ENCODE peak calls at places on chromosomes 2 and 18, in ten cellular contexts. T is NCI-H1417; Z is activated CD8-positive, alpha-beta memory T cell treated with anti-CD3 and anti-CD28 coated beads, Interleukin-2, amount 50 U/mL, for 48 hours; X is progenitor cell of endocrine pancreas; G is GM20000; H is stimulated activated CD4-positive, alpha-beta T cell treated with anti-CD3 and anti-CD28 coated beads, TNF-alpha, amount 100 ng/mL, for 48 hours; V is DMS53; D is sciatic nerve; N is AG04449; K is hepatic stellate cell. S is an unnamed sample.

GRCh38 chr2:127208313-127208712 is 11.8 kb downstream of the CYP27C1 start:
- DNase-seq in H (no peak), V (peak), T (peak), D (no peak), K (no peak), X (no peak), G (no peak), Z (no peak), N (no peak), S (no peak)

GRCh38 chr2:71333619-71334018 is 2.0 kb downstream of the ZNF638 start:
- DNase-seq in K (no peak), V (no peak), H (no peak), G (no peak), N (no peak), Z (no peak), D (no peak), X (no peak), T (no peak), S (no peak)

GRCh38 chr2:119253114-119253702 is 29.6 kb downstream of the STEAP3 start:
- DNase-seq in T (no peak), K (no peak), D (no peak), X (no peak), V (no peak), N (no peak), G (no peak), Z (peak), H (no peak), S (no peak)

GRCh38 chr2:14828223-14828622 is 195.7 kb downstream of the LRATD1 start:
- DNase-seq in N (no peak), V (peak), T (no peak), H (no peak), Z (no peak), K (no peak), X (no peak), G (no peak), D (no peak), S (no peak)

GRCh38 chr2:46187112-46187618 is 110.0 kb upstream of the EPAS1 start:
- DNase-seq in K (peak), Z (peak), G (peak), T (no peak), N (no peak), H (peak), X (no peak), D (no peak), V (peak), S (peak)

GRCh38 chr2:204072443-204073324 is 136.1 kb downstream of the ICOS start:
- DNase-seq in H (peak), Z (peak), G (peak), K (no peak), T (peak), X (peak), N (no peak), V (peak), D (no peak), S (no peak)

GRCh38 chr2:216584112-216584511 is 49.1 kb upstream of the IGFBP2 start:
- DNase-seq in N (no peak), H (no peak), K (no peak), G (no peak), V (no peak), T (no peak), Z (no peak), X (no peak), D (no peak), S (no peak)

GRCh38 chr2:96324716-96325037 is 440 bp upstream of the ITPRIPL1 start:
- DNase-seq in X (no peak), T (no peak), V (no peak), N (no peak), Z (no peak), G (peak), D (no peak), H (peak), K (no peak), S (no peak)

GRCh38 chr2:186695081-186695756 is 1.4 kb downstream of the FAM171B start:
- DNase-seq in K (peak), N (no peak), G (peak), T (no peak), V (peak), D (no peak), H (no peak), Z (no peak), X (no peak), S (no peak)

GRCh38 chr2:88003074-88003755 is 13.1 kb downstream of the RNU2-63P start:
- DNase-seq in Z (no peak), H (no peak), G (no peak), X (no peak), K (no peak), T (no peak), V (no peak), N (no peak), D (no peak), S (no peak)

GRCh38 chr2:212711851-212712250 is 173.2 kb upstream of the ERBB4 start:
- DNase-seq in X (no peak), H (no peak), N (peak), G (no peak), T (no peak), Z (no peak), V (no peak), D (no peak), K (peak), S (no peak)

GRCh38 chr2:175836361-175836760 is 165.7 kb downstream of the LNPK start:
- DNase-seq in Z (no peak), H (no peak), X (no peak), D (no peak), T (no peak), G (no peak), V (no peak), K (no peak), N (no peak), S (no peak)

GRCh38 chr2:8364668-8365067 is 317.2 kb upstream of the ID2 start:
- DNase-seq in H (no peak), X (no peak), N (no peak), G (no peak), D (no peak), V (peak), T (no peak), K (no peak), Z (no peak), S (no peak)

GRCh38 chr2:118987886-118988285 is 45.9 kb downstream of the MARCO start:
- DNase-seq in D (no peak), V (no peak), T (no peak), X (no peak), N (no peak), Z (peak), H (no peak), K (no peak), G (no peak), S (no peak)

GRCh38 chr2:205712508-205712907 is 30.2 kb downstream of the NRP2 start:
- DNase-seq in X (no peak), N (peak), H (no peak), K (no peak), Z (no peak), T (no peak), G (no peak), V (peak), D (no peak), S (no peak)

GRCh38 chr2:112839407-112840067 is 3.0 kb upstream of the IL1B start:
- DNase-seq in K (no peak), Z (no peak), D (no peak), G (no peak), X (no peak), T (no peak), H (no peak), N (no peak), V (no peak), S (no peak)

GRCh38 chr2:136179602-136179975 is 61.6 kb upstream of the CXCR4 start:
- DNase-seq in G (no peak), T (no peak), Z (no peak), H (no peak), N (no peak), K (no peak), D (no peak), X (no peak), V (no peak), S (no peak)

GRCh38 chr18:10559566-10560456 is 34.0 kb downstream of the NAPG start:
- DNase-seq in D (peak), Z (peak), N (no peak), V (peak), G (peak), H (no peak), T (no peak), X (no peak), K (no peak), S (no peak)

GRCh38 chr2:26772064-26773001 is 8.2 kb downstream of the SLC35F6 start:
- DNase-seq in Z (no peak), G (no peak), T (no peak), D (peak), H (no peak), K (no peak), N (no peak), V (no peak), X (no peak), S (peak)

GRCh38 chr2:23553561-23553960 is 168.6 kb downstream of the KLHL29 start:
- DNase-seq in V (no peak), N (no peak), G (no peak), T (no peak), K (no peak), D (no peak), Z (no peak), X (no peak), H (no peak), S (no peak)

GRCh38 chr2:175180701-175181103 is 808 bp downstream of the ATP5MC3 start:
- DNase-seq in G (peak), H (peak), Z (peak), N (no peak), K (peak), V (peak), X (no peak), T (no peak), D (peak), S (peak)

GRCh38 chr2:152497481-152498052 is 162.6 kb downstream of the FMNL2 start:
- DNase-seq in G (peak), X (no peak), V (no peak), H (no peak), T (no peak), K (no peak), Z (no peak), N (no peak), D (no peak), S (no peak)

GRCh38 chr2:20728114-20728758 is 61.3 kb downstream of the GDF7 start:
- DNase-seq in X (no peak), D (no peak), G (no peak), N (no peak), T (no peak), H (no peak), K (no peak), Z (no peak), V (no peak), S (no peak)

GRCh38 chr2:160482673-160483072 is 10.9 kb downstream of the RBMS1 start:
- DNase-seq in K (no peak), V (no peak), Z (no peak), H (no peak), G (no peak), X (no peak), D (no peak), T (no peak), N (no peak), S (no peak)

GRCh38 chr2:197011033-197011432 is 84.5 kb upstream of the PGAP1 start:
- DNase-seq in D (no peak), Z (no peak), T (no peak), V (no peak), K (no peak), H (no peak), N (no peak), X (no peak), G (no peak), S (no peak)

GRCh38 chr2:217907266-217907665 is 95.5 kb downstream of the TNS1 start:
- DNase-seq in K (no peak), X (no peak), D (no peak), H (no peak), G (no peak), V (no peak), Z (no peak), T (no peak), N (no peak), S (no peak)

GRCh38 chr18:62717850-62718229 is 2.5 kb downstream of the PHLPP1 start:
- DNase-seq in K (peak), D (no peak), Z (no peak), V (no peak), T (no peak), X (no peak), G (no peak), H (no peak), N (no peak), S (no peak)

GRCh38 chr2:182302174-182302573 is 124.7 kb downstream of the PDE1A start:
- DNase-seq in X (no peak), T (no peak), G (no peak), N (peak), V (no peak), D (no peak), K (peak), Z (no peak), H (no peak), S (no peak)

GRCh38 chr2:170013802-170014551 is 164.0 kb upstream of the MYO3B start:
- DNase-seq in X (no peak), N (no peak), D (no peak), T (no peak), H (no peak), G (no peak), Z (no peak), V (no peak), K (no peak), S (no peak)

S was measured in uterus.